ENCODE peak calls at places on chromosome 17, in ten cellular contexts. D, F, W, B, A, U, Q, K, P and L are unnamed samples.

GRCh38 chr17:43411820-43412529 is 13.2 kb downstream of the ARL4D start:
- DNase-seq in D (no peak), F (no peak), W (no peak), B (no peak), A (no peak), U (no peak), Q (no peak), K (no peak), P (no peak), L (no peak)

GRCh38 chr17:45648642-45649041 is 135.5 kb upstream of the CRHR1 start:
- DNase-seq in D (no peak), F (no peak), W (no peak), B (no peak), A (no peak), U (no peak), Q (no peak), K (no peak), P (no peak), L (no peak)

GRCh38 chr17:50129946-50130777 is at the start of gene SAMD14:
- DNase-seq in D (peak; percentile 85), F (peak; percentile 69), W (no peak), B (no peak), A (no peak), U (no peak), Q (peak; percentile 38), K (no peak), P (no peak), L (no peak)

GRCh38 chr17:64196626-64197025 is 66.4 kb downstream of the TEX2 start:
- DNase-seq in D (peak; percentile 64), F (no peak), W (no peak), B (no peak), A (no peak), U (peak; percentile 40), Q (no peak), K (no peak), P (no peak), L (no peak)

GRCh38 chr17:78532311-78532710 is 44.9 kb downstream of the DNAH17 start:
- DNase-seq in D (no peak), F (no peak), W (no peak), B (no peak), A (no peak), U (no peak), Q (no peak), K (no peak), P (no peak), L (no peak)

GRCh38 chr17:37417852-37418251 is 11.2 kb downstream of the TADA2A start:
- DNase-seq in D (no peak), F (no peak), W (no peak), B (no peak), A (no peak), U (no peak), Q (no peak), K (no peak), P (no peak), L (no peak)

GRCh38 chr17:59165933-59166342 is 10.4 kb downstream of the PRR11 start:
- DNase-seq in D (peak; percentile 61), F (peak; percentile 70), W (no peak), B (no peak), A (no peak), U (no peak), Q (peak; percentile 36), K (no peak), P (no peak), L (no peak)

GRCh38 chr17:76681222-76682137 is 29.3 kb downstream of the MXRA7 start:
- DNase-seq in D (peak; percentile 71), F (peak; percentile 82), W (peak; percentile 62), B (peak; percentile 79), A (peak; percentile 45), U (no peak), Q (peak; percentile 77), K (peak; percentile 41), P (peak; percentile 56), L (no peak)

GRCh38 chr17:33084755-33085154 is 93.1 kb downstream of the SPACA3 start:
- DNase-seq in D (no peak), F (no peak), W (no peak), B (no peak), A (no peak), U (no peak), Q (no peak), K (no peak), P (no peak), L (no peak)

GRCh38 chr17:21395764-21396163 is 19.6 kb downstream of the KCNJ12 start:
- DNase-seq in D (no peak), F (no peak), W (no peak), B (no peak), A (no peak), U (no peak), Q (no peak), K (no peak), P (no peak), L (no peak)

GRCh38 chr17:82866521-82867214 is 26.8 kb upstream of the ZNF750 start:
- DNase-seq in D (peak; percentile 92), F (no peak), W (no peak), B (no peak), A (no peak), U (peak; percentile 64), Q (no peak), K (no peak), P (no peak), L (no peak)